ENCODE peak calls at places on chromosomes 4 and X, in four cellular contexts. B is H9; X is mesenchymal stem cell; W is CD4-positive, CD25-positive, alpha-beta regulatory T cell. I is an unnamed sample.

GRCh38 chr4:69546121-69546520 is 50.4 kb upstream of the UGT2B4 start:
- DNase-seq in B (no peak), W (no peak), X (peak), I (no peak)

GRCh38 chr4:2406920-2407319 is 11.5 kb downstream of the ZFYVE28 start:
- DNase-seq in B (no peak), W (no peak), X (no peak), I (no peak)

GRCh38 chr4:159606835-159607234 is 504.0 kb downstream of the RAPGEF2 start:
- DNase-seq in B (no peak), X (no peak), W (no peak), I (no peak)

GRCh38 chrX:40197071-40197470 is 99.3 kb upstream of the BCOR start:
- DNase-seq in W (no peak), B (no peak), X (no peak), I (no peak)

GRCh38 chrX:130330706-130331105 is 9.0 kb upstream of the SLC25A14 start:
- DNase-seq in B (peak), W (peak), X (peak), I (peak)

GRCh38 chr4:1191621-1192020 is 19.2 kb upstream of the SPON2 start:
- DNase-seq in B (no peak), W (no peak), X (no peak), I (no peak)

GRCh38 chrX:74162199-74162598 is 141.8 kb upstream of the ZCCHC13 start:
- DNase-seq in B (no peak), X (no peak), W (no peak), I (no peak)

GRCh38 chr4:84708406-84709135 is 125.6 kb downstream of the CDS1 start:
- DNase-seq in W (no peak), B (no peak), X (no peak), I (no peak)

GRCh38 chr4:154329268-154329858 is 162.2 kb downstream of the DCHS2 start:
- DNase-seq in B (no peak), X (peak), W (peak), I (no peak)

GRCh38 chrX:47562615-47563243 is 1.7 kb downstream of the ARAF start:
- DNase-seq in W (peak), B (no peak), X (peak), I (no peak)

GRCh38 chr4:46844325-46844917 is 64.6 kb downstream of the COX7B2 start:
- DNase-seq in B (peak), W (peak), X (peak), I (no peak)

GRCh38 chrX:106874075-106874474 is 29.1 kb downstream of the RIPPLY1 start:
- DNase-seq in X (peak), W (peak), B (no peak), I (peak)

GRCh38 chr4:132593717-132594400 is 555.2 kb upstream of the PCDH10 start:
- DNase-seq in B (no peak), X (peak), W (no peak), I (no peak)

GRCh38 chr4:4443821-4444220 is 56.9 kb downstream of the NSG1 start:
- DNase-seq in X (peak), B (no peak), W (no peak), I (no peak)

GRCh38 chrX:39850630-39851152 is 247.1 kb downstream of the BCOR start:
- DNase-seq in W (peak), X (peak), B (no peak), I (no peak)

GRCh38 chr4:121256346-121256745 is 92.2 kb upstream of the TNIP3 start:
- DNase-seq in B (no peak), W (peak), X (peak), I (peak)

DNA sequence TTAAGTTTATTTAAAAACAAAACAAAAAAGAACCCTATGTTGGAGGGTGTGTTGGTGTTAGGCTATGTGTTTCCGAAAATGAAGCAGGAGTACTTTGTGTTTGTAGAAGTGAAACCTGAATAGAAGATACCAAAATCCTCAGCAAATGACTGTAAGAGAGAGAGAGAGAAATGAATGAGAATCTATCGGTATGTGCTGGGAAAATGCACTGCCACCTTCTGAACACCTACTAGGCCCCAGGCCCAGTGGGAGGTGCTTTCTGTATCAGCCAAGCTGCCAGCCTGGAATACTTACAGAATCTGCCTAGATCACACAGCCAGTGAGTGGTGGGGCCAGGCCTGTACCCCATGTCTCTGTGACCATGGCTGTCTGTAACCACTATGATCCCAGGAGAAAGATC is 14.9 kb upstream of the PIM2 start:
- DNase-seq in W (peak), B (no peak), X (no peak), I (no peak)
- H3K27ac ChIP-seq in W (peak), B (no peak), X (no peak), I (peak)

GRCh38 chrX:20665441-20665840 is 398.7 kb upstream of the RPS6KA3 start:
- DNase-seq in W (no peak), B (no peak), X (no peak), I (no peak)

GRCh38 chrX:20664774-20665173 is 398.1 kb upstream of the RPS6KA3 start:
- DNase-seq in W (no peak), B (peak), X (no peak), I (no peak)

GRCh38 chrX:20666316-20666715 is 399.6 kb upstream of the RPS6KA3 start:
- DNase-seq in X (no peak), W (no peak), B (no peak), I (no peak)

GRCh38 chrX:20668550-20668949 is 401.8 kb upstream of the RPS6KA3 start:
- DNase-seq in W (no peak), B (no peak), X (no peak), I (no peak)

GRCh38 chrX:20670611-20671010 is 403.9 kb upstream of the RPS6KA3 start:
- DNase-seq in X (no peak), B (no peak), W (no peak), I (no peak)
- H3K27ac ChIP-seq in X (no peak), B (no peak), W (no peak), I (no peak)

GRCh38 chrX:13965531-13965930 is 64.2 kb downstream of the GEMIN8 start:
- DNase-seq in X (no peak), B (peak), W (no peak), I (no peak)
- H3K27ac ChIP-seq in X (no peak), B (no peak), W (no peak), I (no peak)

GRCh38 chr4:99210789-99211188 is 8.3 kb downstream of the ADH6 start:
- DNase-seq in W (no peak), X (no peak), B (no peak), I (no peak)
- H3K27ac ChIP-seq in W (no peak), X (no peak), B (no peak), I (no peak)

GRCh38 chr4:88724406-88724805 is 26.8 kb upstream of the NAP1L5 start:
- DNase-seq in W (no peak), X (no peak), B (no peak), I (no peak)

GRCh38 chr4:88722828-88723227 is 25.2 kb upstream of the NAP1L5 start:
- DNase-seq in W (no peak), B (no peak), X (no peak), I (no peak)

GRCh38 chr4:88720749-88721428 is 23.3 kb upstream of the NAP1L5 start:
- DNase-seq in X (no peak), B (no peak), W (no peak), I (no peak)

GRCh38 chr4:88725143-88725542 is 27.5 kb upstream of the NAP1L5 start:
- DNase-seq in X (no peak), W (no peak), B (no peak), I (no peak)

DNA sequence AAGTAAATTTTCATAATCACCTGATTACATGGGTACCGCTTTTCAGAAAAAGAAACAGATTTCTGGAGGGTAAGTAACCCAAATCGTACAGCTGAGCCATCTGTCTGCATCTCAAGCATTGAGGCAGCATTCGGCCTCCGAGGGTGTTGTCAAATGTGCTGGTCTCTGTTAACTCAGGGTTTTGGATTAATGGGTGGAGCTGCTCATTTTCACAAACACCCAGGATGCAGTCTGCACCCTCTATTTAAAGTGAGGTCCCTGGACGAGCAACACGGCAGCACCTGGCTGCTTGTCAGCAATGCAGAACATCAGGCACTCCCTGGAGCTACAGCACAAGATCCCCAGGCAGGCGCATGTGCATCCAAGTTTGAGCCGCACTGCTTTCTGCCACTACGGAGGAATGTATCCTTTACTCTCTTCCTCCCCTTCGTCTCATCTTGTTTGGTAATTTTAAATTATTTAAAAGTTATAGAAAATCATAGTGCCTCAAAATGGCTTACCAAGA is 24.7 kb upstream of the NAP1L5 start:
- DNase-seq in X (no peak), B (no peak), W (no peak), I (no peak)
- H3K27ac ChIP-seq in X (no peak), B (no peak), W (no peak), I (no peak)

GRCh38 chr4:169611157-169611556 is 1.2 kb downstream of the NEK1 start:
- DNase-seq in B (no peak), X (no peak), W (no peak), I (no peak)
- H3K27ac ChIP-seq in B (no peak), X (no peak), W (peak), I (no peak)

DNA sequence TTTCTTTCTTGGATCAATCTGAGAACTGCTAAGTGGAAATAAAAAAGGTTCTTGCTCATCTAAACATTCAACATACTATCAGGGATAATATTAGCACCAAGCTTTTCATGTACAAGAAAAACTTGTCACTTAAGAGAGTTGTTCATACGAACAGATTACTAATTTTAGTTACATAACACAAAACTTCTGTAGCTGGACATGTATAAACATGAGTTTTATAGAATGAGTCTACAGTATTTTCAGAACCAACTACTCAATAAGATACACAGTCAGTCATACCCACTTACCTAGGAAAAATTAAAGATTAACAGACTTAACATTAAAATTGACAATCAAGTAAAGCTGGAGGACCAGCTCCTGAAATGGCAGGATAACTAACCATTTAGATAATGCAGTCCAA is 540.1 kb upstream of the FAM241A start:
- DNase-seq in W (no peak), X (no peak), B (no peak), I (no peak)
- H3K27ac ChIP-seq in W (no peak), X (no peak), B (no peak), I (no peak)

DNA sequence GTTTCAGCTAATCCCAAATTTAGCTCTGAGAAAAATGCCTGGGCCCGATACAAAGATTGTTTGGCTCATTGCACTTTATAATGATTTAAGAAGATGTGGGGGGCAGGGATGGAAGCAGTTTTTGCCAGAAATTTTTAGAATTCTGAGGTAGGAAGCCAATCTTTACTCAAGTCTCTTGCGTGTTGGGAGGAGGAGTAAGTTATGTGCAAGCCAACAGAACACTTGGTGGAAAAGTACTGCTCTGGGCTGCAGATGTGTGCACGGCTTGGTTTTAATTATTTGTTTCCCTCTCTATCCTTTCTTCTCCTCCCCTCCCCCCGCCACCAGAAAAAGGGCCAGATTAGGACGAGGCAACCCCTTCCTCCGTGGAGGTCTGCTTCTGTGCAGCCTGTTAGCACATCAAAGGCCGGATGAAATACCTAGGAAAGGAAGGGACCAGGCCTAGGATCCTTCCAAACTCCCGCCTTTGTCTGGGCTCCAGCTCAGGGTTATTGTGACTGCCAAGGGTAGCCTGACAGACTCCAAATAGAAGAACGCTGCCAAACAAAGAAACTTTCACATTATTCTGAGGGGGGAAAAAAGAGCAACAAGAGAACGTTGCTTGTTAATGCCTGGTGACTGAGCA is 1.0 kb upstream of the PGRMC1 start:
- DNase-seq in X (no peak), B (peak), W (no peak), I (no peak)
- H3K27ac ChIP-seq in X (no peak), B (peak), W (no peak), I (no peak)

GRCh38 chrX:72314242-72314641 is 8.5 kb upstream of the CITED1 start:
- DNase-seq in B (no peak), W (no peak), X (no peak), I (no peak)
- H3K27ac ChIP-seq in B (no peak), W (no peak), X (no peak), I (no peak)

GRCh38 chr4:139823345-139823744 is 157.7 kb downstream of the MGST2 start:
- DNase-seq in W (no peak), X (no peak), B (no peak), I (no peak)

GRCh38 chr4:139825523-139826014 is 159.9 kb downstream of the MGST2 start:
- DNase-seq in W (no peak), X (no peak), B (peak), I (no peak)

GRCh38 chr4:139823746-139824145 is 158.1 kb downstream of the MGST2 start:
- DNase-seq in W (no peak), X (no peak), B (no peak), I (no peak)

GRCh38 chr4:139822391-139822790 is 156.8 kb downstream of the MGST2 start:
- DNase-seq in B (no peak), X (no peak), W (no peak), I (no peak)

DNA sequence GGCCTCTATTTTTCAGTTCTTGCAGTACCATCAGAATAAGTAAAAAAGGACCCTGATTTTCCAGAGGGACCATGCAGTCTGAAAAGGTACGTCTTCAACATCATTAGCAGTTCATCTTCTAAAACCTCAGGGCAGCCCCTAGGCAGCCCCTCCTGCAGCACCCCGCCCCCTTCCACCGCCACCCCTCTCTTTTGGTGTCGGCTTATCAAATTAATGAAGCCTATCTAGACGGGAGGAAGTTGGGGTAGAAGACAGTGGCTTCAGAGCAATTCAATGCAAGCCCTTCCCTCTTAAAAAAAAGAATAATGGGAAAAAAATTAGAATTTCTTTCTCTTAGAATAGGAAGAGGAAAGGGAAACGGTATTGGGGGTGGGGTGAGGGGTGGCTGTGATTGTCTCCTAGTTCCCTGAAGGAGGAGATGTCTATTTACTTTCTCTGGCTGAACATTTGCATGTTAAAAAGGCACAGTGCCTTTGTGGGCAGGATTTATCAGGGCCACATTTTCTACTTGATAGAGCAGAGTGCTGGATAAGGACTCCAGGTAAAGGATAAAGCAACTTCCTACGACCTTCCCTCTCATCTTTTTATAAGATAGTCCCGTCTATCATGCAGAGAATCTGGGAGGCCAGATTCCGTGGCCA is 159.4 kb downstream of the MGST2 start:
- DNase-seq in B (no peak), X (no peak), W (no peak), I (no peak)
- H3K27ac ChIP-seq in B (peak), X (no peak), W (no peak), I (no peak)

I was measured in CD4-positive, alpha-beta memory T cell.